ENCODE peak calls at places on chromosomes 6 and 20, in four cellular contexts. T is H9, V is H1, G is trophoblast cell. L is an unnamed sample. For H3K79me1 and H3K79me2, the result is how much of the 10 kb centered on the place peaks cover.

GRCh38 chr6:33118525-33119123 is 42.8 kb downstream of the HLA-DPB1 start:
- DNase-seq in G (no peak), V (peak), T (no peak), L (peak)

GRCh38 chr6:7058250-7058923 is 49.4 kb upstream of the RREB1 start:
- DNase-seq in V (no peak), G (peak), T (no peak), L (peak)

GRCh38 chr6:73339340-73339739 is 14.7 kb downstream of the DPPA5 start:
- DNase-seq in V (peak), G (no peak), T (peak), L (peak)

GRCh38 chr6:136761227-136761922 is 30.9 kb downstream of the MAP3K5 start:
- DNase-seq in V (no peak), T (no peak), G (no peak), L (no peak)

GRCh38 chr6:84825461-84825860 is 61.1 kb upstream of the TBX18 start:
- DNase-seq in G (no peak), T (no peak), V (no peak), L (no peak)

GRCh38 chr6:146498309-146498708 is 45.3 kb upstream of the RAB32 start:
- DNase-seq in T (no peak), G (no peak), V (no peak), L (no peak)

GRCh38 chr6:135173242-135173988 is 7.7 kb upstream of the MYB start:
- DNase-seq in T (no peak), G (no peak), V (no peak), L (peak)

GRCh38 chr20:44615876-44616603 is 33.7 kb downstream of the PKIG start:
- DNase-seq in T (no peak), G (no peak), V (no peak), L (no peak)

GRCh38 chr6:44253307-44254101 is 3.8 kb downstream of the SLC35B2 start:
- DNase-seq in G (peak), V (peak), T (peak), L (peak)

GRCh38 chr6:149233056-149233715 is 84.3 kb upstream of the TAB2 start:
- DNase-seq in G (no peak), T (no peak), V (no peak), L (peak)

GRCh38 chr6:137699036-137699683 is 167.9 kb upstream of the TNFAIP3 start:
- DNase-seq in G (peak), V (no peak), T (no peak), L (no peak)

GRCh38 chr6:143108278-143108677 is 47.6 kb downstream of the AIG1 start:
- DNase-seq in T (no peak), V (no peak), G (no peak), L (no peak)

GRCh38 chr20:25220810-25221591 is 25.5 kb downstream of the ENTPD6 start:
- DNase-seq in V (no peak), G (no peak), T (no peak), L (no peak)

GRCh38 chr6:38588631-38589366 is 50.9 kb downstream of the BTBD9 start:
- DNase-seq in G (peak), V (no peak), T (no peak), L (no peak)

GRCh38 chr6:13375360-13375878 is 47.1 kb upstream of the TBC1D7 start:
- DNase-seq in V (no peak), T (no peak), G (no peak), L (no peak)

GRCh38 chr6:159654483-159655098 is 38.5 kb downstream of the SOD2 start:
- DNase-seq in V (no peak), T (no peak), G (no peak), L (peak)

GRCh38 chr6:44738652-44739141 is 351.2 kb downstream of the CDC5L start:
- DNase-seq in G (peak), T (no peak), V (no peak), L (peak)

GRCh38 chr6:35754452-35755321 is 17.9 kb downstream of the ARMC12 start:
- DNase-seq in T (no peak), V (no peak), G (no peak), L (no peak)

GRCh38 chr6:137039010-137039409 is 5.8 kb downstream of the IL20RA start:
- DNase-seq in G (no peak), V (no peak), T (no peak), L (no peak)

GRCh38 chr6:147262943-147263342 is 58.7 kb downstream of the STXBP5 start:
- DNase-seq in V (no peak), T (no peak), G (no peak), L (no peak)

GRCh38 chr6:40856271-40856670 is 182.8 kb downstream of the UNC5CL start:
- DNase-seq in T (no peak), G (no peak), V (no peak), L (no peak)

GRCh38 chr20:40218296-40218955 is 470.6 kb downstream of the MAFB start:
- DNase-seq in V (no peak), G (no peak), T (no peak), L (peak)

GRCh38 chr6:52253494-52253893 is 9.2 kb upstream of the IL17F start:
- DNase-seq in G (no peak), V (no peak), T (no peak), L (no peak)

GRCh38 chr6:133243723-133244122 is 2.6 kb downstream of the EYA4 start:
- DNase-seq in T (no peak), G (no peak), V (no peak), L (no peak)

GRCh38 chr20:9301129-9302072 is 213.0 kb upstream of the LAMP5 start:
- DNase-seq in V (no peak), T (no peak), G (no peak), L (no peak)

GRCh38 chr6:161189891-161190290 is 84.0 kb downstream of the AGPAT4 start:
- DNase-seq in V (no peak), T (no peak), G (no peak), L (no peak)

GRCh38 chr6:11848252-11848651 is 69.6 kb upstream of the ADTRP start:
- DNase-seq in T (no peak), G (no peak), V (no peak), L (no peak)

GRCh38 chr20:51366155-51366886 is 176.2 kb downstream of the NFATC2 start:
- DNase-seq in V (no peak), G (no peak), T (no peak), L (peak)

GRCh38 chr6:1197309-1197708 is 114.6 kb upstream of the FOXQ1 start:
- DNase-seq in V (no peak), G (no peak), T (no peak), L (no peak)

DNA sequence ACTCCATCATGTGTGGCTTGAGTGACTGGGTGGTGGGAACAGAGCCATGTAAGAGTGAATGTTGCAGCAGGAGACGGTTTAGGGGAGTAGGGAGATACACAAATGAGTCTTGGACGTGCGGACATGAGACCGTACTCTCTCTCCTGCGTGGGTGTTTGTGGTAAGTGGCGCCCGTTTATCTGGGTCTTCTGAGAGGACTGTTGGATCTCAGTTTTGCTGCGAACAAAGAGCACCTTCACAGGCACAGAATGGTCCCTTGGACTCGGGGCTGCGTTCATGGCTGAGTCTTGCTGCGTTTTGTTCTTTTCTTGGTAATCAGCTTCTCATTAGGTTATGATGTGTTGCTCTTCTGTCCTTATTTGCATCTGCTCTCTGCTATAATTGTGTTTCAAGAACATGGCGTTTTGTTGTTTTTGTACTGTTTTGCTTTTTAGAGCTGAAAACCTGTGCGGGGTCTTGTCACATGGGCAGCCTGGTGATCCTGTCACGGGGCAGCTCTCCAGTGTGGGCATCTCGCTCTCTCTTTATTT is 28.5 kb downstream of the STK35 start:
- DNase-seq in T (no peak), V (no peak), G (no peak), L (no peak)
- H3K79me1 ChIP-seq in T (under half), V (under half), G (under half), L (under half)

GRCh38 chr6:16141514-16141913 is 12.6 kb downstream of the MYLIP start:
- DNase-seq in T (no peak), G (no peak), V (no peak), L (no peak)
- H3K79me2 ChIP-seq in T (under half), G (under half), V (half or more), L (under half)

DNA sequence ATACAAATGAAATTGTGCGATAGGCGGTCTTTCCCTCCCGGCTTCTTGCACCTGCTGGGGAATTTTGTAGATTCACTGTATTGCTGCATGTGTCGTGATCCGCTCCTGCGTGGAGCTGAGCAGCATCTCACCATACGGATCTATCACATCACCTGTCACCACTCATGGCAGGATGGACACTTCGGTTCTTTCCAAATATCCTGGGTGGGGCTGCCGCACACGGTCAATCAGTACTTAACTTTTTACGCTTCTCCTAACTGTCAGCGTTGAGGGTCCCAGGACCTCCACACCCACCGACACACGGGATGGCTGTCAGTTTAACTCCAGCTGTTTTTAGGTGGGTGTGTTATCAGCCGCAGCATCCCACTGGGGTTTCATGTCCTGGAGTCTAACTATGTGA is 19.2 kb downstream of the TAF4 start:
- DNase-seq in G (no peak), V (no peak), T (no peak), L (no peak)
- H3K79me1 ChIP-seq in G (under half), V (under half), T (under half), L (under half)

DNA sequence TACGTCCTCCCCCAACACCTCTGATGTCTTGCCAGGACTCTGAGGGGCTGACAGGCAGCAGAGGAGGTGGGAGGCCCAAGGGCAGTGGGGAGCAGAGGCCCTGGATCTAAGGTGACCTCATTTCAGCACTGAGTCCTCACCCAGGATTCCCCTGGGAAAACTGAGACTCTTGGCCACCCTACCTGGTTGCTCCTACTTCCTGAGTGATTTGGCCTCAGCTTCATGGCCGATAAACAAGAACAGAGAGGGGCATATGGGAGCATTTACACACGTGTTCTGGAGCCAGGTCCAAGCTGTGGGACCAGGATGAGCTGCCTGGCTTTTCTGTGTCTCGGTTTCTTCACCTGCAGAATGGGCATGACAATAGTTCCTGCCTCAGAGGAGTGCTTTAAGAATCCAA is 133.8 kb downstream of the ANKRD60 start:
- DNase-seq in T (peak), V (no peak), G (no peak), L (no peak)
- H3K79me2 ChIP-seq in T (under half), V (under half), G (under half), L (under half)

GRCh38 chr20:41307021-41307420 is 10.5 kb downstream of the ZHX3 start:
- DNase-seq in T (no peak), V (no peak), G (no peak), L (no peak)
- H3K79me1 ChIP-seq in T (under half), V (under half), G (under half), L (under half)

DNA sequence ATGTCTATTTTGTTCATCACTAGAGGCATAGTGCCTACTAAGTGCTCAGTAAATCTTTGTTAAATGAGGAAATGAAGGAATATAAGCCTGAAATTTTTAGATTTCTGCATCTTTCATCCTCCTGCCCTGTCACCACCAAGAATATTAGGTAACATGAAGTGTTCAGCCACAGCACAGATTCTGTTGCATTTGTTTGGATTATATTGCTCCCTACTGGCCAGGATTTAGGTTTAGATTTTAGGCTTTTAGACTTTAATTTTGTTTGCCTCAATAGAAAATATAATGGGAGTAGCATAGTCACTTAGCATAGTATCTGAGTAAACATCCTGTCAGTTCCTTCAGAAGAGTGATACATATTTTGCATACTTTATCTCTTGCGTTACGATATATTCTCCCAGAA is 14.2 kb downstream of the FARS2 start:
- DNase-seq in T (no peak), G (no peak), V (no peak), L (no peak)
- H3K79me2 ChIP-seq in T (under half), G (under half), V (under half), L (under half)

GRCh38 chr20:38013891-38014290 is 19.4 kb downstream of the TTI1 start:
- DNase-seq in V (no peak), G (no peak), T (no peak), L (no peak)
- H3K79me1 ChIP-seq in V (under half), G (under half), T (under half), L (under half)

GRCh38 chr20:46683620-46683938 is 5.7 kb downstream of the TP53RK start:
- DNase-seq in V (no peak), G (no peak), T (no peak), L (no peak)
- H3K79me2 ChIP-seq in V (half or more), G (under half), T (under half), L (under half)